ENCODE peak calls at places on chromosome 17, in seven cellular contexts. B is AG20443; N is coronary artery; V is NCI-H1092 treated with DMSO at 0.1 percent for 48 hours; C is fibroblast of lung; E is ELR; I is stimulated activated effector memory CD8-positive, alpha-beta T cell treated with anti-CD3 and anti-CD28 coated beads, Interleukin-12 subunit alpha, Interleukin-12 subunit beta, amount 100 ng/mL, for 72 hours. F is an unnamed sample.

GRCh38 chr17:81057079-81057730 is 22.3 kb downstream of the BAIAP2 start:
- DNase-seq in V (no peak), C (no peak), E (no peak), I (no peak), N (no peak), B (no peak), F (peak)

GRCh38 chr17:610285-610684 is 104.4 kb downstream of the VPS53 start:
- DNase-seq in C (no peak), V (no peak), I (no peak), B (no peak), N (no peak), E (no peak), F (no peak)

GRCh38 chr17:49249292-49249794 is 18.8 kb upstream of the PHOSPHO1 start:
- DNase-seq in V (no peak), B (peak), I (no peak), C (peak), E (peak), N (no peak), F (peak)

GRCh38 chr17:17694229-17695081 is 13.2 kb downstream of the RAI1 start:
- DNase-seq in E (peak), I (peak), C (peak), B (peak), V (peak), N (peak), F (peak)

GRCh38 chr17:50347087-50347893 is 1.4 kb downstream of the XYLT2 start:
- DNase-seq in B (no peak), I (no peak), N (no peak), V (no peak), E (peak), C (no peak), F (no peak)

GRCh38 chr17:71753070-71753469 is 367.8 kb upstream of the SOX9 start:
- DNase-seq in N (no peak), I (no peak), B (no peak), V (no peak), E (peak), C (peak), F (no peak)

GRCh38 chr17:76356803-76357456 is 3.2 kb upstream of the PRPSAP1 start:
- DNase-seq in E (no peak), B (no peak), C (no peak), I (no peak), V (no peak), N (no peak), F (no peak)

GRCh38 chr17:82301916-82302497 is 15.4 kb downstream of the CD7 start:
- DNase-seq in B (no peak), V (no peak), C (no peak), E (no peak), N (peak), I (peak), F (no peak)

GRCh38 chr17:77881545-77881944 is 77.0 kb upstream of the TNRC6C start:
- DNase-seq in E (peak), I (peak), N (peak), B (peak), C (peak), V (no peak), F (peak)

GRCh38 chr17:59845595-59846390 is 47.0 kb downstream of the TUBD1 start:
- DNase-seq in B (peak), E (peak), V (peak), I (peak), N (no peak), C (peak), F (peak)

GRCh38 chr17:71170070-71170469 is 950.8 kb upstream of the SOX9 start:
- DNase-seq in N (no peak), B (no peak), C (no peak), E (no peak), V (no peak), I (no peak), F (no peak)

GRCh38 chr17:77497578-77497934 is 356.8 kb downstream of the SEC14L1 start:
- DNase-seq in C (no peak), B (no peak), E (no peak), V (no peak), I (no peak), N (peak), F (no peak)

GRCh38 chr17:72977768-72978417 is 114.6 kb downstream of the SLC39A11 start:
- DNase-seq in E (peak), C (peak), N (no peak), I (no peak), B (no peak), V (no peak), F (peak)

GRCh38 chr17:41631025-41631889 is 6.9 kb upstream of the KRT17 start:
- DNase-seq in V (no peak), B (no peak), I (no peak), C (no peak), N (no peak), E (no peak), F (no peak)

GRCh38 chr17:14078027-14078426 is 8.7 kb downstream of the COX10 start:
- DNase-seq in V (no peak), I (no peak), B (no peak), C (no peak), E (no peak), N (no peak), F (no peak)

GRCh38 chr17:75799402-75799801 is 14.8 kb downstream of the UNK start:
- DNase-seq in B (no peak), E (no peak), V (no peak), N (no peak), C (no peak), I (no peak), F (no peak)

GRCh38 chr17:6752068-6752909 is 3.6 kb upstream of the XAF1 start:
- DNase-seq in C (peak), E (peak), N (peak), I (no peak), B (peak), V (no peak), F (peak)

GRCh38 chr17:10724546-10725195 is 5.2 kb downstream of the TMEM220 start:
- DNase-seq in C (no peak), I (no peak), N (no peak), B (no peak), V (no peak), E (no peak), F (no peak)

GRCh38 chr17:6005939-6006338 is 64.2 kb upstream of the WSCD1 start:
- DNase-seq in B (no peak), N (no peak), C (no peak), V (no peak), E (no peak), I (no peak), F (no peak)

GRCh38 chr17:20706752-20707372 is 127.3 kb downstream of the CDRT15L2 start:
- DNase-seq in N (no peak), I (no peak), V (peak), E (peak), B (no peak), C (no peak), F (peak)

GRCh38 chr17:48333034-48333491 is 97.0 kb downstream of the SKAP1 start:
- DNase-seq in C (no peak), B (no peak), N (no peak), I (no peak), V (peak), E (peak), F (no peak)

GRCh38 chr17:19739241-19740201 is 8.6 kb downstream of the ALDH3A1 start:
- DNase-seq in V (no peak), I (no peak), N (no peak), E (no peak), B (no peak), C (no peak), F (no peak)

GRCh38 chr17:77666881-77667395 is 291.6 kb upstream of the TNRC6C start:
- DNase-seq in B (no peak), V (no peak), N (no peak), E (no peak), C (no peak), I (peak), F (no peak)

GRCh38 chr17:61414141-61414935 is 14.7 kb downstream of the TBX2 start:
- DNase-seq in V (no peak), E (no peak), C (no peak), N (no peak), I (peak), B (no peak), F (no peak)

GRCh38 chr17:1967092-1967662 is 58.0 kb downstream of the RTN4RL1 start:
- DNase-seq in N (no peak), V (no peak), I (no peak), B (no peak), E (no peak), C (no peak), F (no peak)

GRCh38 chr17:83182620-83183063 is 103.2 kb downstream of the METRNL start:
- DNase-seq in C (no peak), V (no peak), I (peak), B (no peak), N (no peak), E (no peak), F (no peak)

GRCh38 chr17:29715680-29716079 is 93.0 kb upstream of the CORO6 start:
- DNase-seq in N (no peak), I (no peak), V (no peak), C (no peak), B (no peak), E (no peak), F (no peak)

GRCh38 chr17:64331946-64332493 is 58.6 kb downstream of the PECAM1 start:
- DNase-seq in C (peak), N (no peak), E (no peak), V (no peak), B (no peak), I (no peak), F (peak)

GRCh38 chr17:77531641-77532040 is 390.9 kb downstream of the SEC14L1 start:
- DNase-seq in B (no peak), I (no peak), V (no peak), N (peak), C (no peak), E (no peak), F (no peak)

GRCh38 chr17:73787036-73787720 is 142.9 kb upstream of the SDK2 start:
- DNase-seq in E (no peak), C (no peak), N (no peak), B (no peak), V (no peak), I (no peak), F (no peak)

GRCh38 chr17:44376124-44376523 is 12.5 kb upstream of the FAM171A2 start:
- DNase-seq in V (no peak), E (peak), C (no peak), N (no peak), I (no peak), B (peak), F (no peak)

GRCh38 chr17:56902350-56902749 is 11.5 kb downstream of the TRIM25 start:
- DNase-seq in C (peak), V (no peak), N (no peak), E (peak), I (no peak), B (peak), F (peak)

GRCh38 chr17:34852614-34853013 is 108.6 kb downstream of the CCT6B start:
- DNase-seq in V (no peak), B (no peak), N (no peak), I (no peak), C (no peak), E (peak), F (no peak)

GRCh38 chr17:31696184-31696602 is 162.9 kb downstream of the COPRS start:
- DNase-seq in E (peak), N (peak), B (peak), I (no peak), C (peak), V (no peak), F (peak)

GRCh38 chr17:9228408-9229159 is 207.3 kb downstream of the NTN1 start:
- DNase-seq in C (peak), E (peak), I (no peak), N (no peak), B (peak), V (no peak), F (peak)

GRCh38 chr17:68172461-68172954 is 75.3 kb upstream of the AMZ2 start:
- DNase-seq in N (no peak), I (peak), B (peak), C (peak), V (peak), E (peak), F (peak)

GRCh38 chr17:42989146-42989545 is 8.8 kb downstream of the RUNDC1 start:
- DNase-seq in V (no peak), I (no peak), B (no peak), E (peak), C (no peak), N (no peak), F (no peak)